ENCODE peak calls at places on chromosomes 11 and 22, in five cellular contexts. V is HepG2, I is upper lobe of right lung, P is MM.1S, H is tibial nerve. Y is an unnamed sample.
A peak's percentile ranks its signal among the peaks of the same experiment; 100 is the strongest.

GRCh38 chr11:73931039-73931645 is 19.7 kb upstream of the DNAJB13 start:
- DNase-seq in H (no peak), I (no peak), P (peak; percentile 36), V (peak; percentile 50), Y (no peak)

GRCh38 chr22:36608987-36609386 is 80.0 kb upstream of the EIF3D start:
- DNase-seq in P (no peak), H (no peak), V (no peak), I (no peak), Y (no peak)

GRCh38 chr22:20844055-20845037 is 14.3 kb downstream of the PI4KA start:
- DNase-seq in V (no peak), I (no peak), H (no peak), P (no peak), Y (no peak)

GRCh38 chr11:29321293-29322132 is 695.3 kb downstream of the KCNA4 start:
- DNase-seq in H (no peak), V (peak; percentile 75), I (no peak), P (no peak), Y (no peak)

GRCh38 chr22:32130464-32130863 is 28.6 kb downstream of the C22orf42 start:
- DNase-seq in P (no peak), I (no peak), V (no peak), H (no peak), Y (no peak)

GRCh38 chr22:36528336-36528735 is 630 bp downstream of the EIF3D start:
- DNase-seq in I (no peak), P (peak; percentile 27), H (no peak), V (no peak), Y (no peak)

GRCh38 chr11:20042025-20042639 is 118.1 kb downstream of the DBX1 start:
- DNase-seq in P (no peak), I (no peak), V (no peak), H (no peak), Y (no peak)

GRCh38 chr11:18384157-18384641 is 10.2 kb upstream of the LDHA start:
- DNase-seq in V (peak; percentile 80), I (peak; percentile 68), H (peak; percentile 49), P (peak; percentile 79), Y (peak; percentile 84)

GRCh38 chr11:12831471-12832202 is 157.4 kb downstream of the TEAD1 start:
- DNase-seq in V (no peak), P (no peak), I (no peak), H (no peak), Y (no peak)

GRCh38 chr11:10612217-10612862 is 43.9 kb upstream of the LYVE1 start:
- DNase-seq in I (no peak), V (no peak), P (no peak), H (no peak), Y (no peak)

GRCh38 chr22:37032134-37032534 is 12.6 kb downstream of the MPST start:
- DNase-seq in H (no peak), V (no peak), P (no peak), I (no peak), Y (no peak)

GRCh38 chr22:24434472-24435322 is 7.3 kb downstream of the ADORA2A start:
- DNase-seq in V (no peak), H (no peak), P (peak; percentile 90), I (peak; percentile 59), Y (no peak)

GRCh38 chr22:24431309-24432034 is 4.1 kb downstream of the ADORA2A start:
- DNase-seq in P (no peak), H (no peak), I (peak; percentile 57), V (no peak), Y (no peak)

GRCh38 chr22:24433868-24434471 is 6.6 kb downstream of the ADORA2A start:
- DNase-seq in V (no peak), H (no peak), P (peak; percentile 83), I (peak; percentile 55), Y (no peak)

GRCh38 chr22:24432059-24432853 is 4.9 kb downstream of the ADORA2A start:
- DNase-seq in I (peak; percentile 75), H (peak; percentile 45), P (no peak), V (no peak), Y (peak; percentile 5)

GRCh38 chr22:24433001-24433867 is 5.8 kb downstream of the ADORA2A start:
- DNase-seq in V (no peak), H (no peak), I (peak; percentile 54), P (no peak), Y (no peak)
- H3K4me1 ChIP-seq in V (peaks cover 24% of the 10 kb centered on the region), H (peaks cover 65% of the 10 kb centered on the region), I (peaks cover 55% of the 10 kb centered on the region), P (peaks cover 82% of the 10 kb centered on the region), Y (peaks cover 11% of the 10 kb centered on the region)

GRCh38 chr11:85810871-85811611 is at the start of gene SYTL2:
- DNase-seq in H (peak; percentile 22), P (peak; percentile 87), I (peak; percentile 90), V (peak; percentile 6), Y (peak; percentile 85)
- TF ChIP-seq CTCF in H (no peak), P (no peak), I (peak; percentile 29), V (peak; percentile 41), Y (no peak)

GRCh38 chr11:2090172-2091111 is 48.7 kb downstream of the IGF2 start:
- DNase-seq in I (peak; percentile 52), P (no peak), V (no peak), H (no peak), Y (no peak)
- H3K4me1 ChIP-seq in I (no peaks in the 10 kb centered on the region), P (no peaks in the 10 kb centered on the region), V (peaks cover 16% of the 10 kb centered on the region), H (no peaks in the 10 kb centered on the region), Y (peaks cover 3% of the 10 kb centered on the region)

GRCh38 chr11:78228467-78228866 is 39.7 kb downstream of the USP35 start:
- DNase-seq in P (peak; percentile 74), H (no peak), V (peak; percentile 65), I (no peak), Y (peak; percentile 61)
- TF ChIP-seq CTCF in P (peak; percentile 69), H (peak; percentile 46), V (peak; percentile 81), I (peak; percentile 54), Y (peak; percentile 59)